ENCODE peak calls at places on chromosomes 12 and 14, in ten cellular contexts. Y is HFF-Myc; K is endothelial cell; Z is H9; X is Calu3; J is stomach; I is fibroblast of the aortic adventitia; B is brain microvascular endothelial cell; W is AG09319; O is CD8-positive, alpha-beta T cell. Q is an unnamed sample.

GRCh38 chr14:69945905-69946304 is 66.7 kb downstream of the SMOC1 start:
- DNase-seq in Y (no peak), K (no peak), Z (no peak), X (no peak), J (no peak), I (no peak), B (no peak), W (no peak), O (no peak), Q (peak)

GRCh38 chr12:80269953-80270552 is 170.7 kb downstream of the OTOGL start:
- DNase-seq in Y (peak), K (peak), Z (no peak), X (peak), J (no peak), I (peak), B (peak), W (no peak), O (no peak), Q (peak)

GRCh38 chr14:54374117-54374884 is 22.5 kb upstream of the CDKN3 start:
- DNase-seq in Y (no peak), K (no peak), Z (no peak), X (no peak), J (no peak), I (peak), B (no peak), W (no peak), O (no peak), Q (no peak)

GRCh38 chr12:93707836-93708235 is 30.7 kb downstream of the CRADD start:
- DNase-seq in Y (no peak), K (no peak), Z (no peak), X (no peak), J (no peak), I (no peak), B (peak), W (no peak), O (no peak), Q (peak)

GRCh38 chr12:27524489-27524835 is 456 bp downstream of the PPFIBP1 start:
- DNase-seq in Y (no peak), K (no peak), Z (no peak), X (no peak), J (no peak), I (no peak), B (no peak), W (no peak), O (no peak), Q (no peak)

GRCh38 chr12:89859513-89860220 is 151.0 kb upstream of the ATP2B1 start:
- DNase-seq in Y (no peak), K (no peak), Z (no peak), X (peak), J (no peak), I (peak), B (no peak), W (no peak), O (no peak), Q (peak)

GRCh38 chr12:45257185-45257585 is 41.3 kb downstream of the ANO6 start:
- DNase-seq in Y (no peak), K (no peak), Z (no peak), X (no peak), J (no peak), I (no peak), B (no peak), W (no peak), O (no peak), Q (no peak)

GRCh38 chr12:132405742-132406251 is 76.4 kb upstream of the GALNT9 start:
- DNase-seq in Y (no peak), K (no peak), Z (no peak), X (no peak), J (no peak), I (no peak), B (no peak), W (no peak), O (no peak), Q (no peak)

GRCh38 chr14:50677527-50678063 is 9.5 kb upstream of the SAV1 start:
- DNase-seq in Y (no peak), K (no peak), Z (no peak), X (peak), J (no peak), I (peak), B (peak), W (no peak), O (no peak), Q (peak)

GRCh38 chr14:89504602-89505320 is 87.7 kb upstream of the FOXN3 start:
- DNase-seq in Y (no peak), K (no peak), Z (no peak), X (no peak), J (no peak), I (peak), B (peak), W (peak), O (no peak), Q (peak)

GRCh38 chr12:12126551-12126950 is 55.8 kb downstream of the BCL2L14 start:
- DNase-seq in Y (no peak), K (no peak), Z (no peak), X (no peak), J (no peak), I (no peak), B (no peak), W (no peak), O (no peak), Q (peak)

GRCh38 chr14:51216602-51217001 is 23.4 kb upstream of the TMX1 start:
- DNase-seq in Y (no peak), K (no peak), Z (no peak), X (no peak), J (no peak), I (no peak), B (no peak), W (no peak), O (no peak), Q (no peak)

GRCh38 chr12:101968770-101969169 is 91.4 kb downstream of the DRAM1 start:
- DNase-seq in Y (no peak), K (no peak), Z (no peak), X (no peak), J (no peak), I (peak), B (no peak), W (no peak), O (no peak), Q (peak)

GRCh38 chr12:68001486-68002466 is 12.5 kb downstream of the IFNG-AS1 start:
- DNase-seq in Y (no peak), K (no peak), Z (no peak), X (no peak), J (no peak), I (peak), B (no peak), W (no peak), O (no peak), Q (no peak)

GRCh38 chr14:68473050-68473449 is 319.8 kb downstream of the ZFP36L1 start:
- DNase-seq in Y (no peak), K (no peak), Z (no peak), X (no peak), J (peak), I (no peak), B (no peak), W (no peak), O (no peak), Q (no peak)

GRCh38 chr12:120999191-121000120 is 16.8 kb downstream of the C12orf43 start:
- DNase-seq in Y (no peak), K (no peak), Z (peak), X (no peak), J (peak), I (peak), B (no peak), W (no peak), O (no peak), Q (no peak)

GRCh38 chr14:50542941-50543418 is 10.6 kb upstream of the MAP4K5 start:
- DNase-seq in Y (no peak), K (peak), Z (no peak), X (peak), J (peak), I (peak), B (peak), W (no peak), O (no peak), Q (peak)

GRCh38 chr14:56145965-56146364 is 27.8 kb downstream of the PELI2 start:
- DNase-seq in Y (no peak), K (no peak), Z (no peak), X (no peak), J (no peak), I (peak), B (peak), W (peak), O (no peak), Q (peak)

GRCh38 chr12:31728289-31728916 is 418 bp downstream of the AMN1 start:
- DNase-seq in Y (no peak), K (no peak), Z (peak), X (peak), J (peak), I (no peak), B (no peak), W (no peak), O (no peak), Q (no peak)

GRCh38 chr12:107844312-107844921 is 69.9 kb downstream of the ASCL4 start:
- DNase-seq in Y (no peak), K (peak), Z (peak), X (no peak), J (peak), I (no peak), B (no peak), W (no peak), O (no peak), Q (no peak)

GRCh38 chr14:50055461-50056228 is 60.7 kb downstream of the VCPKMT start:
- DNase-seq in Y (no peak), K (no peak), Z (no peak), X (no peak), J (no peak), I (no peak), B (no peak), W (no peak), O (no peak), Q (no peak)

GRCh38 chr12:91343010-91343409 is 160.4 kb upstream of the DCN start:
- DNase-seq in Y (no peak), K (no peak), Z (no peak), X (no peak), J (no peak), I (no peak), B (no peak), W (no peak), O (no peak), Q (no peak)

GRCh38 chr12:76450690-76451089 is 102.5 kb upstream of the BBS10 start:
- DNase-seq in Y (no peak), K (no peak), Z (no peak), X (no peak), J (no peak), I (peak), B (peak), W (no peak), O (no peak), Q (peak)

GRCh38 chr12:6605425-6606330 is 1.5 kb downstream of the CHD4 start:
- DNase-seq in Y (no peak), K (peak), Z (peak), X (peak), J (no peak), I (peak), B (no peak), W (no peak), O (peak), Q (peak)

GRCh38 chr12:91139981-91140659 is 28.8 kb upstream of the LUM start:
- DNase-seq in Y (peak), K (no peak), Z (no peak), X (no peak), J (no peak), I (peak), B (peak), W (peak), O (no peak), Q (peak)

GRCh38 chr12:1795785-1796514 is 24.4 kb upstream of the LRTM2 start:
- DNase-seq in Y (peak), K (peak), Z (peak), X (peak), J (peak), I (peak), B (peak), W (peak), O (peak), Q (peak)

GRCh38 chr14:105863296-105864108 is 337.1 kb downstream of the TMEM121 start:
- DNase-seq in Y (no peak), K (no peak), Z (peak), X (no peak), J (peak), I (no peak), B (no peak), W (no peak), O (no peak), Q (no peak)

GRCh38 chr12:79547044-79547734 is 143.6 kb downstream of the PAWR start:
- DNase-seq in Y (no peak), K (peak), Z (peak), X (peak), J (no peak), I (peak), B (peak), W (no peak), O (no peak), Q (peak)

GRCh38 chr14:77320238-77320935 is at the start of gene POMT2:
- DNase-seq in Y (peak), K (peak), Z (peak), X (peak), J (peak), I (peak), B (peak), W (peak), O (peak), Q (peak)

GRCh38 chr12:121534495-121535148 is 46.2 kb downstream of the KDM2B start:
- DNase-seq in Y (no peak), K (no peak), Z (peak), X (no peak), J (no peak), I (no peak), B (no peak), W (no peak), O (peak), Q (no peak)

GRCh38 chr14:63777024-63777423 is 49.2 kb upstream of the SGPP1 start:
- DNase-seq in Y (no peak), K (no peak), Z (no peak), X (no peak), J (no peak), I (peak), B (peak), W (no peak), O (no peak), Q (peak)

DNA sequence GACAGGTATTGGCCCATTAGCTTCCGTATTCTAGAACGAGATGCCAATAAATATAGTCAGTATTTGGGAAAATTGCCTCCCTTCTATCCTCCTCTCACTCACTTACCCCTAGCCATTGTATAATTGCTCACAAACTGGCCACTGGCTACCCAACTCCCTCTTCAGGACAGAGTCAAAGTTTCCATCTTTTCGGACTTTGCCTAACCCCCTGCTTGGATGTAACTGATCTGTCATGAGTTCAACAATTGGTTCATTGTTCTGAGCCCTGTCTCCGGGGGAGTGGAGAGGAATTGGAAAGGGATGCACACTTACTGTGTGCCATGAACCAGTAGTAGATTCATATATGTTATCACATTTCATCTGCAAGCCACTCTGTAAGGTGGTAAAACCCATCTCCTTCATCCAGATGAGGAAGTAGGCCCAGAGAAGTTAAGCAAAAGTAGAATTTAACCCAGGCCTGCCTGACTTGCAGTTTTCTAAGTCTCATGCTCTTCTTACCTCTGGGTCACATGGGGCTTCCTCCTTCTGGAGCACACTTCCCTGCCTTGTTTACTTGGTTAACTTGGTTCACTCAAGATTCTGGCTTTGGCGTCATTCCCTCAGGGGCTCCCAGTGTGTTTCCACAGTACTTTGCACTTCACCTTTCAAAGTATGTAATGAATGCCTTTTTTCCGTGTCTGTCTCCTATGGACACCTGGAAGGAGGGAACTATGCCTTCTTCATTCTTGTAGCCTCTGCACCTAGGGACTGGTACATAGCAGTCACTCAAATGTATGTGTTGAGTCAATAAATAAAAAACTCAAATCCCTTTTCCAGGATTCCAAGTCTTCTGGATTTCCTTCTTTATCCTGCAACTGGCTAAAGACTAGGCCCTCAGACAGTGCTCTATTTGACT is 12.4 kb downstream of the MYRFL start:
- DNase-seq in Y (no peak), K (no peak), Z (no peak), X (peak), J (no peak), I (no peak), B (no peak), W (no peak), O (no peak), Q (no peak)
- TF ChIP-seq CTCF in Y (no peak), K (no peak), Z (no peak), X (no peak), J (no peak), I (no peak), B (no peak), W (no peak), O (no peak), Q (no peak)

DNA sequence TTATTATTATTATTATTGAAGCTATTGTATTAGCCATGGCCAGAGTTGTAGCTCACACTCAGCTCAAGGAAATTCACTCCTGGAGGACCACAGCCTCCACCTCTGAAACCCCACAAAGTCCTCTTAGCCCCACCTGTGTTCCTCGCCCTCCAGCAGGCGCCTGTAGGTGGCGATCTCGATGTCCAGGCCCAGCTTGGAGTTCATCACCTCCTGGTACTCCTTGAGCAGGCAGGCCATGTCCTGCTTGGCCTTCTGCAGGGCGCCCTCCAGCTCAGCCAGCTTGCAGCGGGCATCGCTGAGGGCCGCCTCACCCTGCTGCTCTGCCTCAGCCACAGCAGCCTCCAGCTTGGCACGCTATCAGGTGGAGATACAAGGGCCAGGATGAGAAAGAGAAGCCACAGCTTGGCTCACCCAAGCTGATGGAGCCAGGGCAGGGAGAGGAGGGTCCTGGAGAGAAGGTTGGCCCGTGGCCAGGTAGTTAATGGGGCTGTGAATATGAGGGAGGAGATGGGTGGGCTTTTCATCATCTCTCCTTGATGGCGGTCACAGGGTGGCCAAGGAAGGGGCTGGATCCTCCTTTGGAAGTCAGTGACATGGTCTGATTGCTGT is 5.1 kb downstream of the KRT85 start:
- DNase-seq in Y (no peak), K (peak), Z (peak), X (no peak), J (no peak), I (no peak), B (no peak), W (no peak), O (no peak), Q (no peak)
- TF ChIP-seq CTCF in Y (peak), K (no peak), Z (peak), X (no peak), J (no peak), I (no peak), B (peak), W (no peak), O (no peak), Q (peak)

DNA sequence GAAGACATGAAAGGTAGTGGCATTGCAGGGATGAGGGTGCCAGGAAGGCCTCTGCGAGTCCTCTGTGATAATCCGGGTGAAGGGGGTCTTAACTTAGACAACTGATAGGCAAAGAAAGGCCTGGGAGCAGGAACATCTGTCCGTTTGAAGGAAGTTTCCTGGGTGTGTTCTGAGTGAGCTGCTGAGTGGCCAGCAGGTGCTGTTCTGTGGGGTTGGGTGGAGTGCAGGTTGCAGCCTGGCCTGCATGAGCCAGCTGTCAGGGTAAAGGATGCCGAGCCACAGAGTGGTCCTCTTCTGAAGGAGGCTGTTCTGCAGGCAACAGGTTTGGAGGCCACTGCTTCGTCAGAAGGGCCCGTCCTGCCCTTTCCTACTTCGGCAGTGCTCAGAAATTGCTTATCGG is 118.7 kb downstream of the CHST11 start:
- DNase-seq in Y (no peak), K (no peak), Z (no peak), X (no peak), J (no peak), I (no peak), B (no peak), W (no peak), O (no peak), Q (no peak)
- TF ChIP-seq CTCF in Y (no peak), K (no peak), Z (no peak), X (no peak), J (no peak), I (no peak), B (no peak), W (no peak), O (no peak), Q (no peak)

DNA sequence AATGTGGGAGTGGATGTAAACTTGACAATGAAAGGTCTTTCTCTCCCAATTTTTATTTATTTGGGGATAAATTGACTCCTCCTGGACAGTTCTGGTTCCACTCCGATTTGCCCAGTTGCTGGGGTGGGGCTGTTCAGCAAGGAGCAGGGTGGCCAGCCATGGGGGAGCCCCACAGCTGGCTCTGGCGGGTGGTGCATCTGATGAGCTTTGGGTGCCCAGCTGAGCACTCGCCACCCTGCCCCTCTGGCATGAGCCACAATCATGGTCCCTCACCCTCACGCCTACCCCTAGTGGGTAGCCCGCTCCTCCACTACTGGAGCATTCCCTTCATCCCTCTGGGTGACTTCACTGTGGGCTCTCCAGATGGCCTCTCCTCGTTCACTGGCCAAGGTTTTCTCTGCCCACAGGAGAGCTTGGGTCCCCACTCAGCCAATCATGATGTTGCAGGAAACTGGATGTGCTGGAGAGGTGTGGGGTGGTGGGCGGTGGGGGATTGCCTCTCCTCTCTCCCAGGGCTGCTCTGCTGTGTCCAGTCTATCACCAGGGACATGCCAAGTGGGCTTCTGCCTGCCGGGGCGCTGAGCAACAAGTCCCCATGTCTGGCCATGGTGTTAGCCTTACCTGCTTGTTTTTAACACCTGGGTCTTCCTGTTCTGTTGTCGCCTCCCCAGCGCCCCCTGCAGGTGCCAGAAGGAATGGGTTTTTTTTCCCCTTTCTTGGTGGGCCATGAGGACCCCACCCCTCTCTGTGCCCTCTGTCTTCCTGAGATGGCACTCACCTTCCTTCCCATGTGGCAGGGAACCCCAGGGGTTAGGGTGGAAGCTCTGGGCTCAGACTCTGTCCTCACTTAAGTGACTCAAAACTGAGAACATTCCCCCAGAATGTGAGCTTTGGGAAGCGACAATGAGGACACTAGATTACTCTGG is 3.4 kb downstream of the CYP46A1 start:
- DNase-seq in Y (no peak), K (peak), Z (peak), X (peak), J (no peak), I (no peak), B (no peak), W (no peak), O (no peak), Q (no peak)
- TF ChIP-seq CTCF in Y (peak), K (peak), Z (peak), X (peak), J (peak), I (peak), B (peak), W (peak), O (peak), Q (peak)

GRCh38 chr12:56518570-56518969 is 3.0 kb upstream of the RBMS2 start:
- DNase-seq in Y (no peak), K (no peak), Z (no peak), X (no peak), J (no peak), I (peak), B (no peak), W (no peak), O (no peak), Q (peak)

GRCh38 chr12:56520025-56520810 is 1.4 kb upstream of the RBMS2 start:
- DNase-seq in Y (no peak), K (no peak), Z (no peak), X (no peak), J (no peak), I (peak), B (no peak), W (no peak), O (no peak), Q (no peak)

GRCh38 chr12:56521209-56521589 is 421 bp upstream of the RBMS2 start:
- DNase-seq in Y (no peak), K (no peak), Z (no peak), X (no peak), J (no peak), I (no peak), B (no peak), W (no peak), O (no peak), Q (no peak)

GRCh38 chr12:56522486-56523193 is 1.0 kb downstream of the RBMS2 start:
- DNase-seq in Y (no peak), K (no peak), Z (no peak), X (no peak), J (no peak), I (peak), B (peak), W (no peak), O (no peak), Q (peak)

GRCh38 chr12:56521590-56522371 is at the start of gene RBMS2:
- DNase-seq in Y (peak), K (peak), Z (peak), X (peak), J (peak), I (peak), B (peak), W (peak), O (peak), Q (peak)
- TF ChIP-seq CTCF in Y (no peak), K (no peak), Z (no peak), X (no peak), J (no peak), I (no peak), B (no peak), W (no peak), O (no peak), Q (no peak)